ENCODE peak calls at places on chromosomes 12 and 14, in seven cellular contexts. U is stomach; G is Panc1; I is PC-9; Q is gastrocnemius medialis; A is IMR-90; F is CD8-positive, alpha-beta memory T cell. N is an unnamed sample.
A peak's percentile ranks its signal among the peaks of the same experiment; 100 is the strongest.

GRCh38 chr14:50055461-50056228 is 60.7 kb downstream of the VCPKMT start:
- DNase-seq in U (no peak), G (no peak), I (no peak), Q (no peak), A (no peak), F (no peak), N (no peak)

GRCh38 chr12:3272958-3273357 is 195.8 kb downstream of the TSPAN9 start:
- DNase-seq in U (no peak), G (no peak), I (no peak), Q (no peak), A (no peak), F (no peak), N (no peak)

GRCh38 chr12:95614384-95614982 is 63.2 kb upstream of the USP44 start:
- DNase-seq in U (no peak), G (no peak), I (no peak), Q (no peak), A (no peak), F (no peak), N (no peak)

GRCh38 chr12:69744109-69744508 is 5.4 kb downstream of the RAB3IP start:
- DNase-seq in U (no peak), G (no peak), I (no peak), Q (no peak), A (no peak), F (no peak), N (no peak)

GRCh38 chr12:28114488-28114887 is 75.8 kb upstream of the CCDC91 start:
- DNase-seq in U (no peak), G (peak; percentile 55), I (no peak), Q (no peak), A (peak; percentile 51), F (no peak), N (peak; percentile 40)

GRCh38 chr14:53619625-53620324 is 336.9 kb downstream of the BMP4 start:
- DNase-seq in U (no peak), G (no peak), I (no peak), Q (no peak), A (peak; percentile 64), F (no peak), N (no peak)

GRCh38 chr12:18375131-18375530 is 113.8 kb downstream of the PIK3C2G start:
- DNase-seq in U (no peak), G (no peak), I (no peak), Q (no peak), A (peak; percentile 11), F (no peak), N (no peak)

GRCh38 chr12:124053855-124054254 is 80.8 kb downstream of the ZNF664 start:
- DNase-seq in U (peak; percentile 62), G (no peak), I (peak; percentile 9), Q (no peak), A (peak; percentile 48), F (no peak), N (no peak)

GRCh38 chr14:59123526-59123925 is 64.9 kb upstream of the DAAM1 start:
- DNase-seq in U (no peak), G (no peak), I (no peak), Q (no peak), A (peak; percentile 32), F (no peak), N (no peak)

GRCh38 chr14:81625343-81625742 is 91.7 kb upstream of the SEL1L start:
- DNase-seq in U (no peak), G (peak; percentile 2), I (no peak), Q (no peak), A (no peak), F (no peak), N (no peak)

GRCh38 chr14:26729851-26730250 is 132.0 kb upstream of the NOVA1 start:
- DNase-seq in U (no peak), G (no peak), I (no peak), Q (no peak), A (no peak), F (no peak), N (no peak)

GRCh38 chr12:71578694-71579258 is 84.9 kb downstream of the ZFC3H1 start:
- DNase-seq in U (no peak), G (no peak), I (no peak), Q (no peak), A (no peak), F (no peak), N (no peak)

GRCh38 chr12:123131879-123132402 is 18.9 kb downstream of the PITPNM2 start:
- DNase-seq in U (peak; percentile 71), G (no peak), I (no peak), Q (no peak), A (no peak), F (no peak), N (no peak)

GRCh38 chr14:99550387-99550992 is 53.5 kb downstream of the CCDC85C start:
- DNase-seq in U (no peak), G (no peak), I (no peak), Q (no peak), A (no peak), F (no peak), N (no peak)

GRCh38 chr14:99548285-99548684 is 55.7 kb downstream of the CCDC85C start:
- DNase-seq in U (no peak), G (no peak), I (no peak), Q (no peak), A (no peak), F (no peak), N (no peak)

GRCh38 chr14:99551034-99551922 is 52.7 kb downstream of the CCDC85C start:
- DNase-seq in U (no peak), G (no peak), I (no peak), Q (no peak), A (no peak), F (no peak), N (no peak)

GRCh38 chr14:99548871-99549270 is 55.1 kb downstream of the CCDC85C start:
- DNase-seq in U (no peak), G (no peak), I (no peak), Q (no peak), A (no peak), F (no peak), N (no peak)

DNA sequence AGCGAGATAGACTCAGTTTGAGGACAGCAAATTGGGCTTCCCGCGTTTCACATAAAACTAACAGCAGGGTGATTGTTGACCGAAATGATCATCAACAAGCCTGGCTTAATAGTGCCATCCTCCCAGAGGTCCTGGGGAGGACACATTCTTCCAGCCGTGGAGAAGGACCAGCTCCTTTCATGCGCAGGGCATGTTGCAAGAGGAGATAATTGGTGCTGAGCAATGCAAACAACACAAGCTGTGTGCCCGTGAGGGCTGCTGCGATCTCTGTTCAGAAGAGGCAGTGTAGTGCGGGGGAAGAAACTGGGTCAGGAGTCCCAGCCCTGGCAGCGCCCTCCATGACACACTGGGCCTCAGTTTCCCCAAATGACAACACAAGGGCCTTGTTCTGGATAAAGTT is 54.3 kb downstream of the CCDC85C start:
- DNase-seq in U (no peak), G (no peak), I (no peak), Q (no peak), A (peak; percentile 16), F (no peak), N (no peak)
- H3K27ac ChIP-seq in U (peak overlapping the region; percentile 23), G (peak overlapping the region; percentile 34), I (no peak overlapping the region), Q (no peak overlapping the region), A (no peak overlapping the region), F (no peak overlapping the region), N (no peak overlapping the region)

DNA sequence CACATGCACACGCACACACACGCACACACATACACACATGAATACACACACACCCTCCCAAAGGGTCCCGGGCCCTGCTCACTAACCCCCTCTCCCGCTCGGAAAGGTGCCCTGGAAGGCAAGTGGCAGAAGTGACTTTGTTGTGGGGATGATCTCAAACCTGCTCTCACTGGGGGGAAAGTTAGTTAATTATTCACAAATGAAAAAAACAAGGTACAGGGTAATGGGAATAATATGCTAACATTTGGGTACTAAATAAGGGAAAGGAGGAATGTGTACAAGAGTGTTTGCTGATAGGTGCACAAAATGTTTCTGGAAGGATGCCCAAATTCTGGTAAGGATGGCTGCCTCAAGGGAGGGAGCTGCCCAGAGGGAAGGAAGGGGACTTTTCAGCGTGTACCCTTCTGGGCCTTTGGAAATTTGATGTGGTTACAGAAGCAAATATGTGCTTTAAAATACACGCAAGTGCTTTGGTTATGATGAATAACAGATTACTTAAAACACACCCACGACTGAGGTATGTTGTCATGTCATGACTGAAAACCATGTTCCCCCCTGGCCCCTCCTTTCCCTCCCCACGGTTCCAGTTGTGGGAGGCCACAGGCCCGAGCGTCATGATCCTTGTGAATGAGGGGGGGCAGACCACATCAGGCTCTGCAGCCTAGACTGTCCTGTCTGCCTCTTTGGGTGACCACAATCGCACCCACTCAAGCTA is 43.3 kb upstream of the PLEKHG6 start:
- DNase-seq in U (no peak), G (no peak), I (no peak), Q (no peak), A (peak; percentile 75), F (no peak), N (no peak)
- H3K27ac ChIP-seq in U (peak overlapping the region; percentile 74), G (no peak overlapping the region), I (no peak overlapping the region), Q (no peak overlapping the region), A (no peak overlapping the region), F (no peak overlapping the region), N (peak overlapping the region; percentile 10)

GRCh38 chr12:118145113-118145797 is 9.3 kb downstream of the PEBP1 start:
- DNase-seq in U (no peak), G (no peak), I (no peak), Q (no peak), A (no peak), F (no peak), N (no peak)

GRCh38 chr12:118145798-118146156 is 9.9 kb downstream of the PEBP1 start:
- DNase-seq in U (no peak), G (no peak), I (no peak), Q (no peak), A (no peak), F (no peak), N (no peak)

GRCh38 chr12:118151755-118152154 is 15.8 kb downstream of the PEBP1 start:
- DNase-seq in U (no peak), G (no peak), I (no peak), Q (no peak), A (no peak), F (no peak), N (no peak)

GRCh38 chr12:118150625-118151024 is 14.7 kb downstream of the PEBP1 start:
- DNase-seq in U (no peak), G (no peak), I (no peak), Q (no peak), A (no peak), F (no peak), N (no peak)

GRCh38 chr12:118148287-118148686 is 12.4 kb downstream of the PEBP1 start:
- DNase-seq in U (no peak), G (no peak), I (no peak), Q (no peak), A (no peak), F (no peak), N (no peak)
- H3K27ac ChIP-seq in U (no peak overlapping the region), G (no peak overlapping the region), I (no peak overlapping the region), Q (peak overlapping the region; percentile 80), A (no peak overlapping the region), F (no peak overlapping the region), N (no peak overlapping the region)

GRCh38 chr12:49644620-49644994 is 21.2 kb downstream of the PRPF40B start:
- DNase-seq in U (peak; percentile 79), G (no peak), I (peak; percentile 68), Q (peak; percentile 52), A (peak; percentile 75), F (peak; percentile 89), N (no peak)

GRCh38 chr12:49641748-49642369 is 18.5 kb downstream of the PRPF40B start:
- DNase-seq in U (no peak), G (no peak), I (no peak), Q (no peak), A (no peak), F (peak; percentile 41), N (no peak)

GRCh38 chr12:49643961-49644619 is 20.7 kb downstream of the PRPF40B start:
- DNase-seq in U (no peak), G (no peak), I (no peak), Q (no peak), A (no peak), F (peak; percentile 42), N (no peak)

GRCh38 chr12:49642370-49642802 is 19.0 kb downstream of the PRPF40B start:
- DNase-seq in U (no peak), G (no peak), I (peak; percentile 79), Q (no peak), A (no peak), F (peak; percentile 16), N (no peak)

GRCh38 chr12:49643135-49643534 is 19.8 kb downstream of the PRPF40B start:
- DNase-seq in U (no peak), G (no peak), I (no peak), Q (no peak), A (no peak), F (peak; percentile 5), N (no peak)
- H3K27ac ChIP-seq in U (no peak overlapping the region), G (no peak overlapping the region), I (peak overlapping the region; percentile 78), Q (no peak overlapping the region), A (no peak overlapping the region), F (no peak overlapping the region), N (peak overlapping the region; percentile 80)

N was measured in epithelial cell of prostate.